ENCODE peak calls at places on chromosomes 12 and 14, in eight cellular contexts. W, C, P, H, V, M, Q and G are unnamed samples.

GRCh38 chr12:111806304-111806703 is 35.7 kb upstream of the MAPKAPK5 start:
- DNase-seq in W (no peak), C (no peak), P (no peak), H (no peak), V (no peak), M (no peak), Q (no peak), G (no peak)

GRCh38 chr12:45401008-45401407 is 185.1 kb downstream of the ANO6 start:
- DNase-seq in W (no peak), C (no peak), P (no peak), H (no peak), V (no peak), M (no peak), Q (no peak), G (no peak)

GRCh38 chr12:132593938-132594358 is 16.4 kb downstream of the LRCOL1 start:
- DNase-seq in W (peak; percentile 95), C (peak; percentile 99), P (peak; percentile 95), H (peak; percentile 65), V (peak; percentile 94), M (peak; percentile 98), Q (no peak), G (peak; percentile 86)

GRCh38 chr14:90943367-90943766 is 117.1 kb downstream of the RPS6KA5 start:
- DNase-seq in W (no peak), C (no peak), P (no peak), H (no peak), V (no peak), M (no peak), Q (no peak), G (no peak)

GRCh38 chr12:33438890-33439586 is 581 bp downstream of the SYT10 start:
- DNase-seq in W (peak; percentile 23), C (no peak), P (peak; percentile 22), H (no peak), V (peak; percentile 13), M (peak; percentile 73), Q (no peak), G (no peak)

GRCh38 chr12:45729233-45730115 is at the start of gene ARID2:
- DNase-seq in W (peak; percentile 83), C (peak; percentile 54), P (peak; percentile 78), H (peak; percentile 82), V (peak; percentile 68), M (peak; percentile 62), Q (no peak), G (peak; percentile 60)

GRCh38 chr14:75454963-75455546 is 27.2 kb downstream of the JDP2 start:
- DNase-seq in W (peak; percentile 68), C (peak; percentile 12), P (peak; percentile 90), H (no peak), V (peak; percentile 55), M (no peak), Q (no peak), G (peak; percentile 87)

GRCh38 chr12:133106253-133106652 is 23.8 kb downstream of the ZNF891 start:
- DNase-seq in W (no peak), C (no peak), P (peak; percentile 5), H (no peak), V (peak; percentile 20), M (peak; percentile 25), Q (no peak), G (no peak)

GRCh38 chr12:69996276-69996675 is 171.2 kb downstream of the MYRFL start:
- DNase-seq in W (no peak), C (no peak), P (no peak), H (no peak), V (no peak), M (no peak), Q (no peak), G (no peak)

DNA sequence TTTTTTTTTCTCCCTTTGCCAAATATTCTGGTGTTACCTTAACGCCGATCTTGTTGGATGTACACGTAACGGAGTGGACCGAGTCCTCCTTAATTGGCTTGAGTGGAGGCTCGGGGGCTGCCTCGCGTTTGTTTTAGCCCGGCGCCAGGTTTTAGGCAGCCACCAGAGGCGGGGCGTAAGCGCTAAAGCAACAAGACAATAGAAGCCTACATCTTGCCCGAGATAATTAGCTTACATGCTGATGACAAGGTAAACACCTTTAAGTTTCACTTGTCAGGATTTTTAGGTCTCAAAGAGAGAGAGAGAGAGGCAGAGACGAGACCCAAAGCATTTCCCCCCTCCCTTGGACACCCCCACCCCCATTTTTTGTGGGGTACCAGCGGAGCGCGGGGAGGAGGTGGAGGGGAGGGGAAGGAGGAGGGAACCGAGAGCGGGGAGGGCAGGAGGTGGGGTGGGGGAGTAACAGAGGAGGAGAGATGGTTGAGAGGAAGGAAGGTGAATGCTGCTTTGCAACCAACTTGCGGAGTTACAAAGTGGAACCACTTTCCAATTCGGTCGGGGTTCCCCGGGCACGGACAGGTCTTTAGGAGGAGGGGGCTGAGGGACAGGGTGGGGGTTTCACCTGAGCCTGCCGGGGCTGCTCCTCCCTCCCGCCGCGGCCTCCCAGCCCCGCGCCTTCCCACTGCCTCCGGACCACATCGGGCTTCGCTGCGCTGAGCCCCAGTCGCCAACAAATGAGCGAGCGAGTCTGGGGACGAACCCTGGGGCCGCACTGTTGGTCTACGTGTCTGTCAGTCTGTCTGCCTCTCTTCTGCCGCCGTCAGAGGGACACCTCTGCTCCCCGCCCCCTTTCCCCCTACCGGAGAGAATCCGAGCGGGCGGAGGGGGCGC is at the start of gene NKX2-1:
- DNase-seq in W (no peak), C (no peak), P (no peak), H (no peak), V (peak; percentile 58), M (peak; percentile 87), Q (no peak), G (no peak)
- TF ChIP-seq EZH2 in W (peak; percentile 37), C (no peak), P (peak; percentile 97), H (no peak), V (no peak), M (peak; percentile 96), Q (no peak), G (no peak)

DNA sequence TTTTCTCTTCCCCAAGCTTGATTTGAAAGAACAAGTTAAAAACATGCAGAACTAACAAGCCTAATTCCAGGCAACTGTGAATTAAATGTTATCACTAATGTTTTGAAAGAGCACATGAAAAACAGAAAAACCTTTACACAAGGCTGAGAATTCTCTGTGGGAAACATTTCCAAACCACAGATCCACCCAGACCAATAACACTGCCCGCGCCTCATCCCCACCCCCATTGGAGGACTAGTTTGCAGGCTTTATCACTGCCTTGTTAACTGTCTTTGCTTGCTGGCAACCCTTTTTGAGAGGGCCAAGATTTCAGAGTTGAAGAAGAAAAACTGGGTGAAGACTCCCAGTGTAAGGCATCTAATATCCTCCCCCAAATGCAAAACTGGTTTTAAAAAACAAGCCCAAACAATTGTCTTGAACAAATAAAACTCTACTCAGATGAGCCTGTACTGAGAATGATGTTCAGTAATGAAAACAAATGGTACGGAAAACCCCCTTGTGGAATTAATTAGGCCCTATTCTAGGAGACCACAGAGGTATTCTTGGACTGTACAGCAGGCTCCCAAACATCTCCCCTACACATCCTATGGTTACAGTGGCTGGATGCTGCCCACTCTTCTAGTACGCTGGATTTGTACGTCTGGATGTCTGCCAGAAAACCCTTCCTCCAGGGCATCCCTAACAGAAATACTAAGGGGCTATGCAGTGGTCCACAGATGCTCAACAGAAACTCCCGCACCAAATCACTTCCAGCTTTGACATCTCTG is 5.8 kb downstream of the MAX start:
- DNase-seq in W (peak; percentile 52), C (no peak), P (peak; percentile 24), H (no peak), V (peak; percentile 64), M (no peak), Q (no peak), G (no peak)
- H3K79me2 ChIP-seq in W (peaks cover 71% of the 10 kb centered on the region), C (peaks cover 71% of the 10 kb centered on the region), P (peaks cover 100% of the 10 kb centered on the region), H (peaks cover 55% of the 10 kb centered on the region), V (peaks cover 46% of the 10 kb centered on the region), M (peaks cover 68% of the 10 kb centered on the region), Q (peaks cover 58% of the 10 kb centered on the region), G (peaks cover 60% of the 10 kb centered on the region)

GRCh38 chr14:36646664-36647416 is 14.8 kb upstream of the PAX9 start:
- DNase-seq in W (peak; percentile 54), C (no peak), P (peak; percentile 42), H (no peak), V (no peak), M (peak; percentile 67), Q (no peak), G (peak; percentile 3)
- TF ChIP-seq EZH2 in W (peak; percentile 86), C (no peak), P (no peak), H (no peak), V (peak; percentile 29), M (peak; percentile 82), Q (no peak), G (no peak)

GRCh38 chr12:91920276-91920675 is 225.4 kb downstream of the BTG1 start:
- DNase-seq in W (no peak), C (peak; percentile 44), P (peak; percentile 44), H (no peak), V (peak; percentile 11), M (no peak), Q (no peak), G (peak; percentile 16)
- H3K79me2 ChIP-seq in W (no peaks in the 10 kb centered on the region), C (no peaks in the 10 kb centered on the region), P (no peaks in the 10 kb centered on the region), H (no peaks in the 10 kb centered on the region), V (no peaks in the 10 kb centered on the region), M (no peaks in the 10 kb centered on the region), Q (no peaks in the 10 kb centered on the region), G (no peaks in the 10 kb centered on the region)

DNA sequence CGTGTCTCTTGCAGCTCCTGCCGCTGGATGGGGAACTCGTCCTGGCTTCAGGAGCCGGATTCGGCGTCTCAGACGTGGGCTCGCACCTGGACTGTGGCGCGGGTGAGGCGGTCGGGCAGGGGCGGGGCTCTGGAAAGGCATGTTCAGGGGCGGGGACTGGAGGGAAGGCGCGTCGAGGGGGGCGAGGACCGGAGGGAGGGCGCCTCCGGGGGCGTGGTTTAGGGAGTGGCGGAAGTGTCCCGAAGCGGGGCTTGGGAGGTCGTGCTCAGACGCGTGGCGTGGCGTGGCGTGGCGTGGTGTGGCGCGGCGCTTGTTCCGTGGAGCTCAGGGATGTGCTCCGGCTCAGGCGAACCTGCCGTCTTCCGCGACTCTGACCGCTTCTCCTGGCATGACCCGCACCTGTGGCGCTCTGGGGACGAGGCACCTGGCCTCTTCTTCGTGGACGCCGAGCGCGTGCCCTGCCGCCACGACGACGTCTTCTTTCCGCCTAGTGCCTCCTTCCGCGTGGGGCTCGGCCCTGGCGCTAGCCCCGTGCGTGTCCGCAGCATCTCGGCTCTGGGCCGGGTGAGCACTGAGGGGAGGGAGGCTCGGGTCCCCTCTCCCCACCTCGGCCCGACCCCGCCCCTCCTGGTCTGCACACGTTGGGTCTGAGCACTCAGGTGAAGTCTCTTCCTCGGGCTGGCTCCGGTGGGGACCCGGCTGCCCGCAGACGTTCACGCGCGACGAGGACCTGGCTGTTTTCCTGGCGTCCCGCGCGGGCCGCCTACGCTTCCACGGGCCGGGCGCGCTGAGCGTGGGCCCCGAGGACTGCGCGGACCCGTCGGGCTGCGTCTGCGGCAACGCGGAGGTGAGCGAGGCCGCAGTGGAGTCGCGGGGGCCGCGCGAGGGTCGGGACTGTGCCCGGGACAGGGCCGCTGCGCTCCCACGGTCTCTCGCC is 6.2 kb downstream of the AMN start:
- DNase-seq in W (peak; percentile 93), C (no peak), P (peak; percentile 55), H (no peak), V (peak; percentile 30), M (peak; percentile 94), Q (no peak), G (peak; percentile 83)
- TF ChIP-seq EZH2 in W (no peak), C (no peak), P (peak; percentile 1), H (no peak), V (peak; percentile 93), M (peak; percentile 55), Q (no peak), G (no peak)

DNA sequence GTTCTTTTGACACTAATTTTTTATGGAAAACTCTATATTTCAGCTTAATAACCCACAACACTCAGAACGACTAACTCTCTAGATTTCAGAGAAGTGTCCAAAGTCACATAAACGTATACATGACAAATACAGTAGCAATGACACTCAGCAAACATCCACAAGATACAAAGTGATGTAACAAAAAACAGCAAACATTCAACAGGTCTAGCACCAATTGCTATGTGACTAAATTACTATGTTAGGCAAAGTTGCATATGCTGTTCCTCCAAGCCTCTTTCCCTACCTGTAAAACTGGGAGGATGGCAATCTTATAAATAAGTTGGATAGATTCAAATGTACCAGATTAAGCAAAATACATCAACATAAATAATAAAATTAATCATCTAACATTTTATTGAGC is 1.7 kb downstream of the RECQL start:
- DNase-seq in W (no peak), C (no peak), P (no peak), H (no peak), V (no peak), M (no peak), Q (no peak), G (no peak)
- H3K79me2 ChIP-seq in W (peaks cover 46% of the 10 kb centered on the region), C (peaks cover 49% of the 10 kb centered on the region), P (peaks cover 91% of the 10 kb centered on the region), H (peaks cover 64% of the 10 kb centered on the region), V (peaks cover 61% of the 10 kb centered on the region), M (peaks cover 43% of the 10 kb centered on the region), Q (peaks cover 55% of the 10 kb centered on the region), G (peaks cover 45% of the 10 kb centered on the region)